ENCODE peak calls at places on chromosomes 3 and 15, in eight cellular contexts. C is cardiac fibroblast; X is ovary; F is GM23338; E is stimulated activated CD4-positive, alpha-beta T cell treated with anti-CD3 and anti-CD28 coated beads, Interleukin-1b, Interleukin-23, amount 100 ng/mL, for 48 hours; N is RWPE1; L is activated T-cell treated with anti-CD3 and anti-CD28 coated beads for 1 hour; G is HFF-Myc. W is an unnamed sample.

GRCh38 chr3:104886220-104886995 is 480.3 kb upstream of the ALCAM start:
- DNase-seq in C (no peak), X (no peak), F (no peak), E (no peak), N (no peak), L (no peak), G (no peak), W (no peak)

GRCh38 chr3:23068016-23068728 is 135.0 kb upstream of the UBE2E2 start:
- DNase-seq in C (no peak), X (no peak), F (peak; percentile 61), E (no peak), N (no peak), L (no peak), G (no peak), W (no peak)

GRCh38 chr15:77025066-77025435 is 30.1 kb downstream of the PSTPIP1 start:
- DNase-seq in C (no peak), X (no peak), F (no peak), E (no peak), N (no peak), L (no peak), G (no peak), W (no peak)

GRCh38 chr15:27514526-27514925 is 543.5 kb downstream of the GABRG3 start:
- DNase-seq in C (no peak), X (no peak), F (no peak), E (no peak), N (no peak), L (no peak), G (no peak), W (no peak)

GRCh38 chr3:32643816-32644215 is 41.2 kb upstream of the CNOT10 start:
- DNase-seq in C (no peak), X (no peak), F (peak; percentile 20), E (no peak), N (no peak), L (no peak), G (no peak), W (no peak)

GRCh38 chr3:192957441-192957951 is 39.8 kb upstream of the MB21D2 start:
- DNase-seq in C (peak; percentile 98), X (peak; percentile 59), F (no peak), E (peak; percentile 29), N (peak; percentile 64), L (no peak), G (peak; percentile 15), W (no peak)

GRCh38 chr3:98726084-98726483 is 37.1 kb upstream of the ST3GAL6 start:
- DNase-seq in C (no peak), X (no peak), F (no peak), E (no peak), N (no peak), L (no peak), G (no peak), W (no peak)

GRCh38 chr3:173502983-173503568 is 105.5 kb downstream of the NLGN1 start:
- DNase-seq in C (peak; percentile 57), X (no peak), F (no peak), E (no peak), N (no peak), L (no peak), G (no peak), W (no peak)

GRCh38 chr3:193190387-193190786 is 50.6 kb upstream of the PLAAT1 start:
- DNase-seq in C (peak; percentile 11), X (no peak), F (peak; percentile 94), E (no peak), N (no peak), L (no peak), G (no peak), W (peak; percentile 76)